ENCODE peak calls at places on chromosome 2, in six cellular contexts. One of them, this sample, is unnamed.

GRCh38 chr2:143530753-143531152 is 401.5 kb downstream of the ARHGAP15 start:
- DNase-seq in prostate gland: no peak
- DNase-seq in H9: no peak
- DNase-seq in dorsolateral prefrontal cortex: no peak
- DNase-seq in left ventricle myocardium inferior: no peak
- DNase-seq in right atrium auricular region: no peak
- DNase-seq in this sample: no peak

GRCh38 chr2:128169497-128169896 is 78.5 kb downstream of the UGGT1 start:
- DNase-seq in H9: no peak
- DNase-seq in right atrium auricular region: no peak
- DNase-seq in left ventricle myocardium inferior: no peak
- DNase-seq in dorsolateral prefrontal cortex: no peak
- DNase-seq in prostate gland: no peak
- DNase-seq in this sample: no peak

GRCh38 chr2:205563646-205564045 is 118.7 kb upstream of the NRP2 start:
- DNase-seq in prostate gland: no peak
- DNase-seq in dorsolateral prefrontal cortex: no peak
- DNase-seq in left ventricle myocardium inferior: no peak
- DNase-seq in right atrium auricular region: no peak
- DNase-seq in H9: peak
- DNase-seq in this sample: no peak

GRCh38 chr2:74488643-74489481 is 6.0 kb downstream of the TTC31 start:
- DNase-seq in left ventricle myocardium inferior: no peak
- DNase-seq in H9: no peak
- DNase-seq in right atrium auricular region: no peak
- DNase-seq in dorsolateral prefrontal cortex: no peak
- DNase-seq in prostate gland: no peak
- DNase-seq in this sample: no peak

GRCh38 chr2:197088694-197089093 is 162.2 kb upstream of the PGAP1 start:
- DNase-seq in dorsolateral prefrontal cortex: no peak
- DNase-seq in prostate gland: no peak
- DNase-seq in H9: no peak
- DNase-seq in right atrium auricular region: no peak
- DNase-seq in left ventricle myocardium inferior: no peak
- DNase-seq in this sample: no peak

GRCh38 chr2:160516547-160517365 is 23.1 kb upstream of the RBMS1 start:
- DNase-seq in prostate gland: no peak
- DNase-seq in left ventricle myocardium inferior: no peak
- DNase-seq in H9: no peak
- DNase-seq in dorsolateral prefrontal cortex: no peak
- DNase-seq in right atrium auricular region: no peak
- DNase-seq in this sample: no peak

GRCh38 chr2:121036226-121036692 is 248.7 kb downstream of the TFCP2L1 start:
- DNase-seq in dorsolateral prefrontal cortex: no peak
- DNase-seq in prostate gland: peak
- DNase-seq in right atrium auricular region: no peak
- DNase-seq in left ventricle myocardium inferior: no peak
- DNase-seq in H9: no peak
- DNase-seq in this sample: no peak

GRCh38 chr2:205427112-205427511 is 255.2 kb upstream of the NRP2 start:
- DNase-seq in H9: no peak
- DNase-seq in dorsolateral prefrontal cortex: no peak
- DNase-seq in left ventricle myocardium inferior: no peak
- DNase-seq in right atrium auricular region: no peak
- DNase-seq in prostate gland: no peak
- DNase-seq in this sample: no peak

GRCh38 chr2:80380767-80381166 is 76.2 kb upstream of the LRRTM1 start:
- DNase-seq in prostate gland: no peak
- DNase-seq in left ventricle myocardium inferior: no peak
- DNase-seq in dorsolateral prefrontal cortex: no peak
- DNase-seq in right atrium auricular region: no peak
- DNase-seq in H9: no peak
- DNase-seq in this sample: no peak
- H3K27ac ChIP-seq in prostate gland: no peak
- H3K27ac ChIP-seq in left ventricle myocardium inferior: no peak
- H3K27ac ChIP-seq in dorsolateral prefrontal cortex: no peak
- H3K27ac ChIP-seq in right atrium auricular region: no peak
- H3K27ac ChIP-seq in H9: no peak
- H3K27ac ChIP-seq in this sample: no peak

DNA sequence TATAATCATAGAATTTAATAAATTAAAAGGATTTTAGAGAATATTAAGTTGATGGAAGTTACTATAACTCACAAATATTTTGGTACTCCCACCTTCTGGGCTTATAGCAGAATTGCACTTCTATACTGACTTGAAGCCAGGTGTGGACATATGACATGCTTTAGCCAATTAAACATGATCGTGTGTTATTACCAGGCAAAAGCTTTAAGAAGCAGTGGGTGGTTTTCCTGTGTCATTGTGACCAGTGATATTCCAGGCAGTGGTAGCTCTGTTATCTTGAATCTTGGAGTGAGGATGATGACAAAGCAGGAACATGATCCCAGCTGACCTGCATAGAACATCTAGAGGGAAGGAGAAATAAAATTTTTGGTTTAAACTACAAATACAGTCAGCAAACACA is 370.9 kb upstream of the ZEB2 start:
- DNase-seq in left ventricle myocardium inferior: no peak
- DNase-seq in prostate gland: no peak
- DNase-seq in right atrium auricular region: no peak
- DNase-seq in dorsolateral prefrontal cortex: no peak
- DNase-seq in H9: no peak
- DNase-seq in this sample: no peak
- TF ChIP-seq CTCF in left ventricle myocardium inferior: peak
- TF ChIP-seq CTCF in prostate gland: no peak
- TF ChIP-seq CTCF in right atrium auricular region: no peak
- TF ChIP-seq CTCF in dorsolateral prefrontal cortex: no peak
- TF ChIP-seq CTCF in H9: peak
- TF ChIP-seq CTCF in this sample: no peak

GRCh38 chr2:47271054-47272000 is 116.2 kb upstream of the STPG4 start:
- DNase-seq in prostate gland: no peak
- DNase-seq in H9: no peak
- DNase-seq in dorsolateral prefrontal cortex: no peak
- DNase-seq in left ventricle myocardium inferior: no peak
- DNase-seq in right atrium auricular region: no peak
- DNase-seq in this sample: no peak
- H3K27ac ChIP-seq in prostate gland: no peak
- H3K27ac ChIP-seq in H9: no peak
- H3K27ac ChIP-seq in dorsolateral prefrontal cortex: peak
- H3K27ac ChIP-seq in left ventricle myocardium inferior: peak
- H3K27ac ChIP-seq in right atrium auricular region: peak
- H3K27ac ChIP-seq in this sample: no peak

DNA sequence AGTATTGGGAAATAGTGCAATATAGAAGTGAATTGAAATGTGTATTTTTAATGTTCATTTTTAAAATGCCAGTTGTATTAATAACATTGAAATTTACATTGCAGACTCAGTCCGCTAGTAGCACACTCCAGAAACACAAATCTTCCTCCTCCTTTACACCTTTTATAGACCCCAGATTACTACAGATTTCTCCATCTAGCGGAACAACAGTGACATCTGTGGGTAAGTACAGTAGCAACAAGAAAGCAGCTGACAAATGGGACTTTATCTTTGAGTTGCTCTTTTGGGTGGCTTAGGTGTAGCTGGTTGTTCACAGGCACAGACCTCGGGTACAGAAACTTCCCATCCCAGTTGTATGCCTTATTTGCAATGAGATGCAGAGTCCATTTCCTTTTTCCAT is 118.2 kb upstream of the IL1R2 start:
- DNase-seq in H9: no peak
- DNase-seq in left ventricle myocardium inferior: no peak
- DNase-seq in dorsolateral prefrontal cortex: no peak
- DNase-seq in prostate gland: no peak
- DNase-seq in right atrium auricular region: no peak
- DNase-seq in this sample: no peak
- TF ChIP-seq CTCF in H9: peak
- TF ChIP-seq CTCF in left ventricle myocardium inferior: peak
- TF ChIP-seq CTCF in dorsolateral prefrontal cortex: peak
- TF ChIP-seq CTCF in prostate gland: no peak
- TF ChIP-seq CTCF in right atrium auricular region: no peak
- TF ChIP-seq CTCF in this sample: no peak

GRCh38 chr2:202036601-202037037 is 3.0 kb downstream of the FZD7 start:
- DNase-seq in H9: no peak
- DNase-seq in right atrium auricular region: no peak
- DNase-seq in dorsolateral prefrontal cortex: no peak
- DNase-seq in prostate gland: no peak
- DNase-seq in left ventricle myocardium inferior: no peak
- DNase-seq in this sample: no peak
- H3K27ac ChIP-seq in H9: no peak
- H3K27ac ChIP-seq in right atrium auricular region: peak
- H3K27ac ChIP-seq in dorsolateral prefrontal cortex: no peak
- H3K27ac ChIP-seq in prostate gland: peak
- H3K27ac ChIP-seq in left ventricle myocardium inferior: peak
- H3K27ac ChIP-seq in this sample: no peak

GRCh38 chr2:96580771-96581170 is 44.2 kb downstream of the ARID5A start:
- DNase-seq in dorsolateral prefrontal cortex: peak
- DNase-seq in left ventricle myocardium inferior: no peak
- DNase-seq in prostate gland: no peak
- DNase-seq in right atrium auricular region: no peak
- DNase-seq in H9: peak
- DNase-seq in this sample: no peak
- TF ChIP-seq CTCF in dorsolateral prefrontal cortex: no peak
- TF ChIP-seq CTCF in left ventricle myocardium inferior: peak
- TF ChIP-seq CTCF in prostate gland: no peak
- TF ChIP-seq CTCF in right atrium auricular region: no peak
- TF ChIP-seq CTCF in H9: peak
- TF ChIP-seq CTCF in this sample: no peak